ENCODE peak calls at places on chromosome 16, in seven cellular contexts. One of them, this sample, is unnamed.

GRCh38 chr16:12113581-12114375 is 137.2 kb downstream of the SNX29 start:
- DNase-seq in gastrocnemius medialis: no peak
- DNase-seq in lower leg skin: no peak
- DNase-seq in right lobe of liver: no peak
- DNase-seq in A549: no peak
- DNase-seq in heart left ventricle: no peak
- DNase-seq in adrenal gland: no peak
- DNase-seq in this sample: no peak

GRCh38 chr16:65305588-65305987 is 183.7 kb upstream of the CDH11 start:
- DNase-seq in gastrocnemius medialis: no peak
- DNase-seq in lower leg skin: no peak
- DNase-seq in right lobe of liver: no peak
- DNase-seq in A549: no peak
- DNase-seq in heart left ventricle: no peak
- DNase-seq in adrenal gland: no peak
- DNase-seq in this sample: no peak

GRCh38 chr16:6616746-6617145 is 715.9 kb upstream of the RBFOX1 start:
- DNase-seq in gastrocnemius medialis: no peak
- DNase-seq in lower leg skin: no peak
- DNase-seq in right lobe of liver: no peak
- DNase-seq in A549: no peak
- DNase-seq in heart left ventricle: no peak
- DNase-seq in adrenal gland: no peak
- DNase-seq in this sample: no peak

GRCh38 chr16:4601317-4602186 is 13.1 kb downstream of the UBALD1 start:
- DNase-seq in gastrocnemius medialis: no peak
- DNase-seq in lower leg skin: no peak
- DNase-seq in right lobe of liver: no peak
- DNase-seq in A549: no peak
- DNase-seq in heart left ventricle: no peak
- DNase-seq in adrenal gland: peak; percentile 80
- DNase-seq in this sample: no peak

GRCh38 chr16:52499061-52499460 is 47.9 kb downstream of the TOX3 start:
- DNase-seq in gastrocnemius medialis: no peak
- DNase-seq in lower leg skin: no peak
- DNase-seq in right lobe of liver: no peak
- DNase-seq in A549: no peak
- DNase-seq in heart left ventricle: no peak
- DNase-seq in adrenal gland: no peak
- DNase-seq in this sample: no peak

GRCh38 chr16:68081796-68082567 is 3.2 kb upstream of the NFATC3 start:
- DNase-seq in gastrocnemius medialis: no peak
- DNase-seq in lower leg skin: no peak
- DNase-seq in right lobe of liver: no peak
- DNase-seq in A549: no peak
- DNase-seq in heart left ventricle: no peak
- DNase-seq in adrenal gland: no peak
- DNase-seq in this sample: no peak

GRCh38 chr16:35908942-35909341 is 2449.5 kb downstream of the TP53TG3F start:
- DNase-seq in gastrocnemius medialis: no peak
- DNase-seq in lower leg skin: no peak
- DNase-seq in right lobe of liver: no peak
- DNase-seq in A549: no peak
- DNase-seq in heart left ventricle: no peak
- DNase-seq in adrenal gland: no peak
- DNase-seq in this sample: no peak

GRCh38 chr16:80062361-80063027 is 462.0 kb upstream of the MAF start:
- DNase-seq in gastrocnemius medialis: no peak
- DNase-seq in lower leg skin: no peak
- DNase-seq in right lobe of liver: no peak
- DNase-seq in A549: no peak
- DNase-seq in heart left ventricle: no peak
- DNase-seq in adrenal gland: no peak
- DNase-seq in this sample: no peak

GRCh38 chr16:86396918-86397317 is 113.4 kb upstream of the FOXF1 start:
- DNase-seq in gastrocnemius medialis: no peak
- DNase-seq in lower leg skin: no peak
- DNase-seq in right lobe of liver: no peak
- DNase-seq in A549: no peak
- DNase-seq in heart left ventricle: no peak
- DNase-seq in adrenal gland: no peak
- DNase-seq in this sample: peak; percentile 80

GRCh38 chr16:16092925-16093624 is 130.2 kb downstream of the ABCC6 start:
- DNase-seq in gastrocnemius medialis: no peak
- DNase-seq in lower leg skin: no peak
- DNase-seq in right lobe of liver: no peak
- DNase-seq in A549: no peak
- DNase-seq in heart left ventricle: peak; percentile 4
- DNase-seq in adrenal gland: peak; percentile 26
- DNase-seq in this sample: no peak
- TF ChIP-seq POLR2A in gastrocnemius medialis: no peak
- TF ChIP-seq POLR2A in lower leg skin: no peak
- TF ChIP-seq POLR2A in right lobe of liver: no peak
- TF ChIP-seq POLR2A in A549: no peak
- TF ChIP-seq POLR2A in heart left ventricle: no peak
- TF ChIP-seq POLR2A in adrenal gland: no peak
- TF ChIP-seq POLR2A in this sample: no peak

GRCh38 chr16:57480754-57481230 is 5.5 kb downstream of the DOK4 start:
- DNase-seq in gastrocnemius medialis: no peak
- DNase-seq in lower leg skin: no peak
- DNase-seq in right lobe of liver: no peak
- DNase-seq in A549: no peak
- DNase-seq in heart left ventricle: no peak
- DNase-seq in adrenal gland: no peak
- DNase-seq in this sample: no peak

GRCh38 chr16:57479422-57480126 is 6.7 kb downstream of the DOK4 start:
- DNase-seq in gastrocnemius medialis: no peak
- DNase-seq in lower leg skin: no peak
- DNase-seq in right lobe of liver: no peak
- DNase-seq in A549: no peak
- DNase-seq in heart left ventricle: peak; percentile 75
- DNase-seq in adrenal gland: no peak
- DNase-seq in this sample: peak; percentile 59

GRCh38 chr16:57479043-57479421 is 7.3 kb downstream of the DOK4 start:
- DNase-seq in gastrocnemius medialis: no peak
- DNase-seq in lower leg skin: no peak
- DNase-seq in right lobe of liver: no peak
- DNase-seq in A549: no peak
- DNase-seq in heart left ventricle: no peak
- DNase-seq in adrenal gland: no peak
- DNase-seq in this sample: no peak

GRCh38 chr16:57481421-57481820 is 4.9 kb downstream of the DOK4 start:
- DNase-seq in gastrocnemius medialis: no peak
- DNase-seq in lower leg skin: no peak
- DNase-seq in right lobe of liver: no peak
- DNase-seq in A549: no peak
- DNase-seq in heart left ventricle: no peak
- DNase-seq in adrenal gland: no peak
- DNase-seq in this sample: no peak

DNA sequence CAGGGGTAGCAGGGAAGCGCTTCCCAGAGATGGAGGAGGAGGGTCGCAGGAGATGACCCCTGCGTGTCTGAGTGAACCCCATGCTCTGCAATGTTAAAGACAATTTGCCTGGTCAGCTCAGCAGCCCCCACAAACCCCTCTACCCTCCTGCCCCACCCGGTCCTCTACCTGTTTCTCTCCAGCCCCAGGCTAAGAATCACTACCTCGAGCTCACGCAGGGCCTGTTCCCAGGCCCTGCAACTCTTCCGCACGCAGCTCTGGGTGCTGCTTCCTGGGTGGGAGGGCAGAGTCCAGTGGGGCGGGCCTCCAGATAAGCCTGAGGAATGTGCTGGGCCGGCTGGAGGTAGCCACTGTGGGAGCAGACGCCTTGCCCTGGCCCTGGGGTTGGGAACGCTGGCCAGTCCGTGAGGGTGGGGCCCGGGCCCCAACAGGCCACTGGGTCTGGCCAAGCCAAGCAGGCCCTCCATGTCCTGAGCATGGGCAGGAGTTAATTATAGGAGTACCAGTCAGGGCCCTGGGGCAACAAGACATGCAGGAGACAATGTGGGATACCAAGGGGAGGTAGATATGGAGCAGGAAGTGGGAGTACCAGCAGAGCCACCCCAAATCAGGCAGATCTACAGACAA is 6.1 kb downstream of the DOK4 start:
- DNase-seq in gastrocnemius medialis: peak; percentile 31
- DNase-seq in lower leg skin: no peak
- DNase-seq in right lobe of liver: peak; percentile 93
- DNase-seq in A549: peak; percentile 80
- DNase-seq in heart left ventricle: peak; percentile 74
- DNase-seq in adrenal gland: peak; percentile 46
- DNase-seq in this sample: peak; percentile 89
- TF ChIP-seq POLR2A in gastrocnemius medialis: no peak
- TF ChIP-seq POLR2A in lower leg skin: no peak
- TF ChIP-seq POLR2A in right lobe of liver: peak; percentile 58
- TF ChIP-seq POLR2A in A549: peak; percentile 42
- TF ChIP-seq POLR2A in heart left ventricle: no peak
- TF ChIP-seq POLR2A in adrenal gland: no peak
- TF ChIP-seq POLR2A in this sample: peak; percentile 12

GRCh38 chr16:23316634-23317265 is 14.6 kb downstream of the SCNN1B start:
- DNase-seq in gastrocnemius medialis: no peak
- DNase-seq in lower leg skin: no peak
- DNase-seq in right lobe of liver: no peak
- DNase-seq in A549: no peak
- DNase-seq in heart left ventricle: no peak
- DNase-seq in adrenal gland: no peak
- DNase-seq in this sample: no peak

GRCh38 chr16:23317751-23318150 is 15.6 kb downstream of the SCNN1B start:
- DNase-seq in gastrocnemius medialis: no peak
- DNase-seq in lower leg skin: no peak
- DNase-seq in right lobe of liver: no peak
- DNase-seq in A549: no peak
- DNase-seq in heart left ventricle: no peak
- DNase-seq in adrenal gland: no peak
- DNase-seq in this sample: no peak

GRCh38 chr16:23317266-23317661 is 15.2 kb downstream of the SCNN1B start:
- DNase-seq in gastrocnemius medialis: no peak
- DNase-seq in lower leg skin: no peak
- DNase-seq in right lobe of liver: no peak
- DNase-seq in A549: no peak
- DNase-seq in heart left ventricle: no peak
- DNase-seq in adrenal gland: no peak
- DNase-seq in this sample: no peak

GRCh38 chr16:23318639-23319038 is 16.5 kb downstream of the SCNN1B start:
- DNase-seq in gastrocnemius medialis: no peak
- DNase-seq in lower leg skin: peak; percentile 47
- DNase-seq in right lobe of liver: no peak
- DNase-seq in A549: no peak
- DNase-seq in heart left ventricle: no peak
- DNase-seq in adrenal gland: no peak
- DNase-seq in this sample: no peak

DNA sequence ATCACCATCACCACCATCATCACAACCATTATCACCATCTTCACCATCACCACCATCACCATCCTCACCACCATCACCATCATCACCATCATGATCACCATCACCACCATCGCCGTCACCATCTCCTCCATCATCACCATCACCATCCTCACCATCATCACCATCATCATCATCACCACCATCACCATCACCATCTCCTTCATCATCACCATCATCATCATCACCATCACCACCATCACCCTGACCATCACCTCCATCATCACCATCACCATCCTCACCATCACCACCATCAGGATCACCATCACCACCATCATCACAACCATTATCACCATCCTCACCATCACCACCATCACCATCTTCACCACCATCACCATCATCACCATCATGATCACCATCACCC is 14.1 kb downstream of the SCNN1B start:
- DNase-seq in gastrocnemius medialis: no peak
- DNase-seq in lower leg skin: no peak
- DNase-seq in right lobe of liver: no peak
- DNase-seq in A549: no peak
- DNase-seq in heart left ventricle: no peak
- DNase-seq in adrenal gland: no peak
- DNase-seq in this sample: no peak
- TF ChIP-seq POLR2A in gastrocnemius medialis: no peak
- TF ChIP-seq POLR2A in lower leg skin: no peak
- TF ChIP-seq POLR2A in right lobe of liver: no peak
- TF ChIP-seq POLR2A in A549: no peak
- TF ChIP-seq POLR2A in heart left ventricle: no peak
- TF ChIP-seq POLR2A in adrenal gland: no peak
- TF ChIP-seq POLR2A in this sample: no peak

GRCh38 chr16:30557397-30557949 is 701 bp downstream of the ZNF764 start:
- DNase-seq in gastrocnemius medialis: no peak
- DNase-seq in lower leg skin: no peak
- DNase-seq in right lobe of liver: no peak
- DNase-seq in A549: no peak
- DNase-seq in heart left ventricle: peak; percentile 66
- DNase-seq in adrenal gland: no peak
- DNase-seq in this sample: no peak

GRCh38 chr16:30555848-30556473 is 2.2 kb downstream of the ZNF764 start:
- DNase-seq in gastrocnemius medialis: peak; percentile 85
- DNase-seq in lower leg skin: no peak
- DNase-seq in right lobe of liver: no peak
- DNase-seq in A549: no peak
- DNase-seq in heart left ventricle: no peak
- DNase-seq in adrenal gland: no peak
- DNase-seq in this sample: no peak

GRCh38 chr16:30559690-30560089 is 1.5 kb upstream of the ZNF764 start:
- DNase-seq in gastrocnemius medialis: no peak
- DNase-seq in lower leg skin: no peak
- DNase-seq in right lobe of liver: no peak
- DNase-seq in A549: no peak
- DNase-seq in heart left ventricle: no peak
- DNase-seq in adrenal gland: no peak
- DNase-seq in this sample: no peak

GRCh38 chr16:30558789-30559377 is 709 bp upstream of the ZNF764 start:
- DNase-seq in gastrocnemius medialis: no peak
- DNase-seq in lower leg skin: no peak
- DNase-seq in right lobe of liver: no peak
- DNase-seq in A549: no peak
- DNase-seq in heart left ventricle: no peak
- DNase-seq in adrenal gland: no peak
- DNase-seq in this sample: no peak

DNA sequence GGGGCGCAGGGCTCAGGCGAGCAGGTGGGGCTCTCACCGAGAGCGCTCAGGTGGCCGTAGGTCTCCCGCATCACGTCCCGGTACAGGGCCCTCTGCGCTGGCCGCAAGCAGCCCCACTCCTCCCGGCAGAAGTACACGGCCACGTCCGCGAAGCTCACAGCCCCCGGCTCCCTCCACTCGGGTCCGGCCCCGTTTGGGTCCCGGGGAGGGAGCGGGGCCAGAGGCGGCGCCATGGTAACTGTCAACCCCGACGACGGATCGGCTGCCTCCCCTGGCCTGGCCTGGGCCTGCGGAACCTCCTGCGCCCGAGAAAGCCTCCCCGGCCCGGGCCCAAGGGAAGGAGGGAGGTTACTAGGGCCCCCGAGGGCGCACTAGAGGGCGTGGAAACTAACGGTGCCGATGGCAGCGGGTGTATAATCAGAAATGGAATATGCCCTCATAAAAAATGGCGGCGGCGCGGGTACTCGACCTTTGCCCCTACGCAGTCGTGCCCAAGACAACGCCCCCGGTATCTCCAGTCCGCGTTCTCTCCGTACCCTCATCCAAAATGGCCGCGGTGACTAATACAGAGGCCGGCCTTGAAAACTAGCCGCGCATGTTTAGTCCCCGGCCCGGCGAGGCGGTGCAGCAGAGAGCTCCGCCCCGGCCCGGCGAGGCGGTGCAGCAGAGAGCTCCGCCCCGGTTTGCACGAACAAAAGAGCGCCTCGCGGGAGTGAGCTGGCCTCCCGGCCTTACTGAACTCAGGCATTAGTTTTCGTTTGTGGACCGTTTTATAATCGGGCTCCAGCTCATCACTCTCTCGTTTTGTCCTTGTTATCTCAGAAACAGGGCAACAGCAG is at the start of gene ZNF764:
- DNase-seq in gastrocnemius medialis: peak; percentile 99
- DNase-seq in lower leg skin: peak; percentile 98
- DNase-seq in right lobe of liver: peak; percentile 98
- DNase-seq in A549: peak; percentile 96
- DNase-seq in heart left ventricle: peak; percentile 98
- DNase-seq in adrenal gland: peak; percentile 99
- DNase-seq in this sample: peak; percentile 94
- TF ChIP-seq POLR2A in gastrocnemius medialis: peak; percentile 49
- TF ChIP-seq POLR2A in lower leg skin: no peak
- TF ChIP-seq POLR2A in right lobe of liver: peak; percentile 50
- TF ChIP-seq POLR2A in A549: peak; percentile 55
- TF ChIP-seq POLR2A in heart left ventricle: no peak
- TF ChIP-seq POLR2A in adrenal gland: peak; percentile 70
- TF ChIP-seq POLR2A in this sample: peak; percentile 68

This sample was measured in H54.